ENCODE peak calls at places on chromosomes 3 and 15, in four cellular contexts. T, J, Z and Q are unnamed samples.

GRCh38 chr3:43869491-43869890 is 178.8 kb downstream of the ABHD5 start:
- DNase-seq in J (no peak), T (no peak), Z (no peak), Q (no peak)

GRCh38 chr3:146308222-146308621 is 57.3 kb upstream of the PLSCR4 start:
- DNase-seq in J (no peak), Z (no peak), T (no peak), Q (no peak)

GRCh38 chr3:4821975-4822374 is 157.3 kb upstream of the BHLHE40 start:
- DNase-seq in T (no peak), Z (no peak), J (no peak), Q (no peak)

GRCh38 chr3:45817788-45818523 is 21.6 kb upstream of the SLC6A20 start:
- DNase-seq in Z (no peak), J (no peak), T (peak), Q (no peak)

GRCh38 chr15:35115155-35115725 is 30.1 kb upstream of the NANOGP8 start:
- DNase-seq in Z (peak), T (no peak), J (no peak), Q (no peak)

GRCh38 chr15:94829887-94830884 is 598.8 kb downstream of the MCTP2 start:
- DNase-seq in T (no peak), Z (no peak), J (no peak), Q (no peak)

GRCh38 chr3:40497288-40497687 is 8.6 kb upstream of the ZNF620 start:
- DNase-seq in Z (peak), J (no peak), T (no peak), Q (no peak)

GRCh38 chr3:130759692-130760338 is 13.2 kb upstream of the PIK3R4 start:
- DNase-seq in J (no peak), Z (peak), T (peak), Q (no peak)

GRCh38 chr3:65245133-65246076 is 557.6 kb upstream of the ADAMTS9 start:
- DNase-seq in J (no peak), Z (no peak), T (no peak), Q (no peak)

GRCh38 chr3:122497425-122497824 is 17.3 kb downstream of the KPNA1 start:
- DNase-seq in J (no peak), Z (no peak), T (no peak), Q (peak)

GRCh38 chr3:129276385-129276784 is 2.3 kb upstream of the HMCES start:
- DNase-seq in Z (no peak), J (no peak), T (no peak), Q (peak)

GRCh38 chr3:43726511-43726910 is 35.8 kb downstream of the ABHD5 start:
- DNase-seq in Z (no peak), T (no peak), J (no peak), Q (no peak)

GRCh38 chr3:129016725-129017530 is 15.8 kb downstream of the EFCC1 start:
- DNase-seq in T (no peak), Z (no peak), J (peak), Q (no peak)

GRCh38 chr3:124850212-124850611 is 37.0 kb downstream of the ITGB5 start:
- DNase-seq in T (no peak), J (no peak), Z (no peak), Q (no peak)

GRCh38 chr3:184129012-184129411 is 6.1 kb upstream of the EIF2B5 start:
- DNase-seq in Z (peak), T (peak), J (peak), Q (no peak)

GRCh38 chr15:85689729-85690128 is 105.0 kb downstream of the KLHL25 start:
- DNase-seq in J (no peak), T (no peak), Z (no peak), Q (peak)

GRCh38 chr3:195905970-195906864 is 2.1 kb downstream of the TNK2 start:
- DNase-seq in T (no peak), J (no peak), Z (no peak), Q (no peak)

GRCh38 chr15:59918994-59919951 is 84.8 kb upstream of the FOXB1 start:
- DNase-seq in Z (no peak), J (no peak), T (peak), Q (peak)

GRCh38 chr15:85337398-85338074 is 42.9 kb upstream of the AKAP13 start:
- DNase-seq in T (no peak), J (no peak), Z (no peak), Q (no peak)

GRCh38 chr3:13782501-13782900 is 97.4 kb downstream of the WNT7A start:
- DNase-seq in T (no peak), Z (no peak), J (no peak), Q (no peak)

GRCh38 chr15:44427756-44428724 is 611 bp downstream of the CTDSPL2 start:
- DNase-seq in J (no peak), Z (peak), T (peak), Q (no peak)

GRCh38 chr15:99434506-99435137 is 131.2 kb upstream of the MEF2A start:
- DNase-seq in Z (no peak), J (no peak), T (no peak), Q (no peak)

GRCh38 chr3:112101946-112102345 is 15.8 kb downstream of the C3orf52 start:
- DNase-seq in Z (no peak), J (no peak), T (peak), Q (no peak)

DNA sequence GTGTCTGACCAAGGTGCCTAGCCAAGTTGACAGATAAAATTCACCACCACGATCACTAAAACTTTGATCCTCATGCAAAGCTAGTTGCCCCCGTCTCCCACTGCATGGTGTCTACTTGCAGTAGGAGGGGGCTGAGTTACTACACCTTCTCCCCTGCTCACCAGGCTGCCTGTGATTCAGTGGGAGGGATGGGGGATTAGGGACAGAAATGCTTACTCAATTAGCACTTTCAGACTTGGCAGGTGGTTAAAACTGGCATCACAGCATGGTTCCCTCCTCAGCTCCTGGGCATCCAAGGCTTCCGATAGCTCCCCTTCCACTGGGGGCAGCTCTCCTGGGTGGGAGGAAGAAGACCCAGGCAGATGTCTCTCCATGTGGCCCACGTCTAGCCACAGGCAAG is 368.8 kb downstream of the SV2B start:
- DNase-seq in T (no peak), J (no peak), Z (no peak), Q (no peak)
- TF ChIP-seq MAX in T (no peak), J (no peak), Z (no peak), Q (no peak)

GRCh38 chr3:46893763-46894162 is 16.2 kb downstream of the PTH1R start:
- DNase-seq in T (no peak), J (no peak), Z (no peak), Q (no peak)
- TF ChIP-seq BHLHE40 in T (no peak), J (no peak), Z (no peak), Q (no peak)

GRCh38 chr3:159139326-159139725 is 337.5 kb downstream of the MFSD1 start:
- DNase-seq in T (no peak), Z (no peak), J (no peak), Q (no peak)
- TF ChIP-seq MAX in T (no peak), Z (no peak), J (no peak), Q (no peak)

GRCh38 chr3:156747046-156747445 is 72.7 kb downstream of the TIPARP start:
- DNase-seq in J (no peak), T (no peak), Z (no peak), Q (no peak)

GRCh38 chr3:156751461-156752025 is 74.6 kb upstream of the LEKR1 start:
- DNase-seq in J (no peak), T (no peak), Z (no peak), Q (no peak)

GRCh38 chr3:156750191-156750873 is 75.8 kb upstream of the LEKR1 start:
- DNase-seq in T (no peak), Z (no peak), J (no peak), Q (no peak)

GRCh38 chr3:156749244-156749643 is 74.9 kb downstream of the TIPARP start:
- DNase-seq in J (no peak), T (no peak), Z (peak), Q (no peak)

GRCh38 chr3:156750874-156751245 is 75.3 kb upstream of the LEKR1 start:
- DNase-seq in J (no peak), T (no peak), Z (no peak), Q (no peak)
- TF ChIP-seq BHLHE40 in J (no peak), T (no peak), Z (no peak), Q (no peak)

GRCh38 chr15:61393949-61394348 is 164.8 kb upstream of the RORA start:
- DNase-seq in J (no peak), T (no peak), Z (no peak), Q (no peak)

GRCh38 chr15:61398310-61398709 is 169.2 kb upstream of the RORA start:
- DNase-seq in T (no peak), Z (no peak), J (no peak), Q (no peak)

GRCh38 chr15:61393524-61393923 is 164.4 kb upstream of the RORA start:
- DNase-seq in Z (no peak), T (no peak), J (no peak), Q (no peak)

GRCh38 chr15:61401903-61402698 is 173.0 kb upstream of the RORA start:
- DNase-seq in Z (no peak), T (no peak), J (no peak), Q (no peak)

GRCh38 chr15:61396235-61396927 is 167.3 kb upstream of the RORA start:
- DNase-seq in J (no peak), T (no peak), Z (no peak), Q (no peak)
- TF ChIP-seq MAX in J (no peak), T (no peak), Z (no peak), Q (no peak)